ENCODE peak calls at places on chromosomes 12 and 14, in eight cellular contexts. F is anterior cingulate cortex; H is RKO; W is activated T-helper 1 cell treated with Interleukin-2 at 50 U/mL for 16 hours; Q is stimulated activated naive CD4-positive, alpha-beta T cell treated with Interleukin-2 at 50 U/mL for 16 hours; N is PC-3; O is renal cortical epithelial cell; G is NCI-H1105. L is an unnamed sample.

GRCh38 chr14:29236848-29237247 is 470.3 kb downstream of the FOXG1 start:
- DNase-seq in Q (no peak), H (peak), W (no peak), G (no peak), O (peak), N (peak), F (no peak), L (no peak)

GRCh38 chr12:66011731-66012130 is 118.8 kb downstream of the LLPH start:
- DNase-seq in W (no peak), G (no peak), F (no peak), Q (no peak), N (no peak), O (peak), H (no peak), L (no peak)

GRCh38 chr12:88946377-88946997 is 366.2 kb upstream of the KITLG start:
- DNase-seq in W (no peak), H (no peak), Q (no peak), N (no peak), F (no peak), G (no peak), O (peak), L (no peak)

GRCh38 chr14:100864960-100865681 is 38.4 kb downstream of the RTL1 start:
- DNase-seq in O (no peak), H (no peak), N (peak), W (no peak), F (no peak), G (no peak), Q (no peak), L (peak)

GRCh38 chr14:52304248-52304904 is 9.7 kb upstream of the PTGER2 start:
- DNase-seq in F (no peak), O (no peak), N (no peak), Q (no peak), W (no peak), G (no peak), H (no peak), L (no peak)

GRCh38 chr12:70177637-70178036 is 65.6 kb upstream of the CNOT2 start:
- DNase-seq in W (no peak), G (no peak), O (no peak), F (no peak), Q (no peak), H (no peak), N (no peak), L (no peak)

GRCh38 chr12:50579757-50580267 is 75.0 kb downstream of the DIP2B start:
- DNase-seq in G (no peak), O (peak), F (no peak), H (peak), Q (no peak), N (peak), W (no peak), L (no peak)

GRCh38 chr12:116406529-116406928 is 129.0 kb upstream of the MED13L start:
- DNase-seq in N (peak), O (peak), F (no peak), W (no peak), G (no peak), H (no peak), Q (no peak), L (no peak)

GRCh38 chr14:106694638-106695393 is 1168.4 kb downstream of the TMEM121 start:
- DNase-seq in W (peak), H (no peak), G (peak), F (no peak), Q (peak), N (no peak), O (no peak), L (peak)

GRCh38 chr12:98741615-98742265 is 96.7 kb downstream of the APAF1 start:
- DNase-seq in G (peak), N (no peak), W (no peak), H (no peak), Q (peak), F (no peak), O (no peak), L (no peak)

GRCh38 chr12:88339254-88339949 is 197.3 kb downstream of the TMTC3 start:
- DNase-seq in H (peak), Q (no peak), O (peak), G (no peak), F (no peak), W (no peak), N (peak), L (no peak)

GRCh38 chr14:68675233-68675577 is 117.7 kb downstream of the ZFP36L1 start:
- DNase-seq in O (peak), G (no peak), F (no peak), W (no peak), Q (no peak), N (peak), H (peak), L (no peak)

GRCh38 chr12:81245458-81245857 is 167.6 kb downstream of the ACSS3 start:
- DNase-seq in Q (no peak), H (no peak), N (no peak), F (no peak), O (peak), W (no peak), G (no peak), L (no peak)

GRCh38 chr12:49776413-49776812 is 35.1 kb downstream of the TMBIM6 start:
- DNase-seq in O (peak), F (peak), W (peak), Q (peak), G (no peak), N (peak), H (peak), L (no peak)

GRCh38 chr14:39492267-39492666 is 60.0 kb upstream of the FBXO33 start:
- DNase-seq in Q (no peak), F (no peak), N (peak), O (peak), W (no peak), G (no peak), H (peak), L (no peak)

GRCh38 chr14:44463386-44464004 is 43.6 kb downstream of the FSCB start:
- DNase-seq in W (no peak), H (no peak), O (no peak), N (no peak), Q (no peak), F (no peak), G (peak), L (no peak)

GRCh38 chr12:58882796-58883195 is 37.5 kb downstream of the LRIG3 start:
- DNase-seq in O (no peak), G (peak), Q (no peak), H (no peak), N (no peak), F (no peak), W (no peak), L (no peak)

GRCh38 chr14:34165847-34166340 is 215.0 kb upstream of the EGLN3 start:
- DNase-seq in O (no peak), H (no peak), N (no peak), G (no peak), F (no peak), Q (no peak), W (no peak), L (no peak)

GRCh38 chr12:2276288-2276842 is 223.6 kb downstream of the CACNA1C start:
- DNase-seq in H (no peak), G (no peak), O (peak), N (no peak), W (no peak), F (no peak), Q (no peak), L (no peak)

GRCh38 chr14:99282261-99283050 is 10.5 kb upstream of the BCL11B start:
- DNase-seq in W (no peak), N (no peak), Q (no peak), O (no peak), H (no peak), G (no peak), F (no peak), L (no peak)

GRCh38 chr12:52395761-52396434 is 10.2 kb downstream of the KRT82 start:
- DNase-seq in H (no peak), O (no peak), Q (no peak), G (no peak), W (no peak), F (no peak), N (peak), L (no peak)

GRCh38 chr12:79522657-79523386 is 167.9 kb downstream of the PAWR start:
- DNase-seq in Q (no peak), O (no peak), W (no peak), F (no peak), N (no peak), H (no peak), G (no peak), L (no peak)

GRCh38 chr14:71452987-71453386 is 479.2 kb upstream of the RGS6 start:
- DNase-seq in H (no peak), G (no peak), F (no peak), W (no peak), O (peak), Q (no peak), N (no peak), L (no peak)

GRCh38 chr12:117994551-117995438 is 21.7 kb upstream of the RFC5 start:
- DNase-seq in H (no peak), W (no peak), F (no peak), G (no peak), Q (no peak), N (no peak), O (no peak), L (no peak)

GRCh38 chr14:75285331-75285730 is 6.7 kb downstream of the FOS start:
- DNase-seq in Q (no peak), N (no peak), O (no peak), G (no peak), H (no peak), W (no peak), F (no peak), L (no peak)

GRCh38 chr14:26856832-26857508 is 259.1 kb upstream of the NOVA1 start:
- DNase-seq in F (no peak), H (no peak), O (no peak), W (no peak), Q (no peak), G (no peak), N (no peak), L (no peak)

GRCh38 chr14:101492716-101493115 is 68.6 kb upstream of the DIO3 start:
- DNase-seq in H (no peak), G (no peak), F (no peak), W (no peak), N (no peak), O (no peak), Q (no peak), L (peak)

GRCh38 chr14:90677484-90678045 is 138.7 kb downstream of the TTC7B start:
- DNase-seq in F (no peak), H (peak), G (no peak), W (no peak), O (peak), Q (no peak), N (peak), L (no peak)

GRCh38 chr14:55814064-55814463 is 234.1 kb downstream of the KTN1 start:
- DNase-seq in W (no peak), N (peak), Q (no peak), O (no peak), G (no peak), F (no peak), H (no peak), L (no peak)

GRCh38 chr14:72613196-72613974 is 280.5 kb downstream of the DPF3 start:
- DNase-seq in F (no peak), H (no peak), G (no peak), W (no peak), N (peak), Q (no peak), O (peak), L (no peak)

GRCh38 chr14:50619569-50620141 is 48.5 kb downstream of the SAV1 start:
- DNase-seq in N (peak), H (peak), W (no peak), G (peak), F (no peak), O (peak), Q (no peak), L (no peak)

GRCh38 chr14:44833376-44833775 is 128.4 kb downstream of the KLHL28 start:
- DNase-seq in G (no peak), N (peak), O (peak), F (no peak), H (peak), W (no peak), Q (no peak), L (no peak)

GRCh38 chr14:75561013-75561432 is 17.4 kb upstream of the FLVCR2 start:
- DNase-seq in W (peak), O (peak), F (peak), G (peak), Q (peak), H (peak), N (peak), L (peak)

GRCh38 chr14:101069666-101070362 is 166.3 kb upstream of the RTL1 start:
- DNase-seq in N (no peak), O (no peak), Q (no peak), G (no peak), W (no peak), H (no peak), F (no peak), L (no peak)

GRCh38 chr12:42119085-42119633 is 25.5 kb downstream of the GXYLT1 start:
- DNase-seq in H (no peak), G (no peak), O (no peak), W (no peak), Q (no peak), F (no peak), N (peak), L (no peak)

GRCh38 chr14:34750670-34751069 is 36.3 kb upstream of the CFL2 start:
- DNase-seq in Q (no peak), N (no peak), H (no peak), F (no peak), G (no peak), O (peak), W (no peak), L (no peak)

GRCh38 chr12:117114784-117115183 is 15.6 kb upstream of the TESC start:
- DNase-seq in O (no peak), G (peak), Q (no peak), H (no peak), F (no peak), W (no peak), N (no peak), L (no peak)

GRCh38 chr14:75229576-75229922 is 49.1 kb upstream of the FOS start:
- DNase-seq in G (no peak), Q (no peak), F (no peak), W (no peak), H (no peak), O (no peak), N (no peak), L (no peak)